ENCODE peak calls at places on chromosomes 3 and 15, in eight cellular contexts. B is GM20000; G is stomach; U is activated CD8-positive, alpha-beta T cell treated with anti-CD3 and anti-CD28 coated beads for 36 hours; D is HEK293T; R is neuronal stem cell; M is posterior vena cava; Q is cerebellar nuclear complex. K is an unnamed sample.
A peak's percentile ranks its signal among the peaks of the same experiment; 100 is the strongest.

GRCh38 chr15:75776075-75776443 is 63.4 kb upstream of the CSPG4 start:
- DNase-seq in U (peak; percentile 13), R (no peak), M (no peak), D (no peak), B (no peak), G (no peak), Q (no peak), K (no peak)

GRCh38 chr3:47846186-47846879 is 43.4 kb downstream of the DHX30 start:
- DNase-seq in M (no peak), B (no peak), G (no peak), R (no peak), Q (no peak), D (no peak), U (no peak), K (no peak)

GRCh38 chr15:84911879-84912660 is 27.6 kb downstream of the SLC28A1 start:
- DNase-seq in D (no peak), U (no peak), Q (no peak), G (peak; percentile 83), B (no peak), R (no peak), M (peak; percentile 97), K (no peak)

GRCh38 chr15:59011262-59011947 is 23.9 kb downstream of the RNF111 start:
- DNase-seq in D (no peak), U (no peak), G (no peak), Q (no peak), M (no peak), R (no peak), B (no peak), K (no peak)

GRCh38 chr15:49421991-49422390 is 1.1 kb upstream of the FGF7 start:
- DNase-seq in M (peak; percentile 76), R (peak; percentile 40), B (peak; percentile 20), U (peak; percentile 45), G (peak; percentile 31), Q (no peak), D (peak; percentile 6), K (peak; percentile 10)

GRCh38 chr3:190086191-190086590 is 34.5 kb downstream of the P3H2 start:
- DNase-seq in R (no peak), B (peak; percentile 14), Q (no peak), G (no peak), U (no peak), M (no peak), D (no peak), K (no peak)

GRCh38 chr3:149473314-149473990 is 1.0 kb upstream of the TM4SF4 start:
- DNase-seq in R (no peak), U (no peak), B (no peak), D (no peak), M (no peak), G (peak; percentile 86), Q (no peak), K (no peak)

GRCh38 chr15:56890038-56890437 is 28.4 kb upstream of the TCF12 start:
- DNase-seq in R (no peak), M (no peak), U (no peak), B (no peak), D (no peak), G (no peak), Q (no peak), K (no peak)

GRCh38 chr3:108297636-108298035 is 1.3 kb downstream of the HHLA2 start:
- DNase-seq in U (no peak), Q (no peak), B (no peak), D (no peak), M (no peak), G (peak; percentile 79), R (no peak), K (no peak)

GRCh38 chr3:157700405-157700804 is 197.2 kb upstream of the VEPH1 start:
- DNase-seq in B (no peak), G (no peak), D (peak; percentile 20), Q (no peak), M (no peak), R (no peak), U (no peak), K (no peak)

GRCh38 chr3:99602183-99602582 is 36.2 kb upstream of the COL8A1 start:
- DNase-seq in M (no peak), D (no peak), U (no peak), Q (no peak), R (no peak), G (no peak), B (no peak), K (no peak)

GRCh38 chr3:60363817-60364216 is 887.4 kb downstream of the FHIT start:
- DNase-seq in M (no peak), Q (no peak), U (peak; percentile 6), G (no peak), B (peak; percentile 18), D (no peak), R (no peak), K (peak; percentile 57)

GRCh38 chr3:115052906-115053305 is 94.2 kb downstream of the ZBTB20 start:
- DNase-seq in M (no peak), D (no peak), Q (no peak), G (no peak), U (no peak), B (peak; percentile 10), R (no peak), K (no peak)

GRCh38 chr3:23867400-23867799 is 49.4 kb downstream of the NKIRAS1 start:
- DNase-seq in U (no peak), G (no peak), B (no peak), D (no peak), R (no peak), M (no peak), Q (no peak), K (peak; percentile 52)

GRCh38 chr3:10463191-10464067 is 42.0 kb downstream of the ATP2B2 start:
- DNase-seq in B (no peak), Q (peak; percentile 78), D (no peak), M (no peak), R (no peak), U (no peak), G (no peak), K (no peak)

GRCh38 chr15:75842722-75843617 is at the start of gene UBE2Q2:
- DNase-seq in D (peak; percentile 80), U (peak; percentile 84), R (peak; percentile 83), G (peak; percentile 63), B (peak; percentile 91), Q (no peak), M (peak; percentile 93), K (peak; percentile 56)

GRCh38 chr3:50521572-50521971 is 18.1 kb upstream of the CACNA2D2 start:
- DNase-seq in U (no peak), D (no peak), G (no peak), B (no peak), Q (no peak), R (no peak), M (no peak), K (no peak)

GRCh38 chr15:76173317-76173834 is 113.6 kb downstream of the TMEM266 start:
- DNase-seq in M (no peak), D (no peak), B (no peak), R (no peak), U (no peak), Q (no peak), G (no peak), K (no peak)

GRCh38 chr3:42052132-42052866 is 38.9 kb upstream of the TRAK1 start:
- DNase-seq in B (peak; percentile 24), U (no peak), D (no peak), Q (no peak), G (no peak), M (no peak), R (no peak), K (no peak)

GRCh38 chr15:81877533-81878227 is 168.1 kb downstream of the MEX3B start:
- DNase-seq in M (no peak), B (no peak), D (peak; percentile 26), U (no peak), R (peak; percentile 37), G (no peak), Q (no peak), K (no peak)

GRCh38 chr3:133842158-133842557 is 36.5 kb downstream of the SRPRB start:
- DNase-seq in D (no peak), Q (no peak), U (no peak), G (no peak), R (no peak), B (no peak), M (no peak), K (no peak)

GRCh38 chr3:152109038-152109437 is 159.7 kb upstream of the MBNL1 start:
- DNase-seq in Q (no peak), B (no peak), R (no peak), M (no peak), D (no peak), G (no peak), U (no peak), K (no peak)